ENCODE peak calls at places on chromosome 3, in ten cellular contexts. F, X, J, T, Q, V, I, Y, H and A are unnamed samples.

GRCh38 chr3:41808152-41808551 is 153.8 kb downstream of the ULK4 start:
- DNase-seq in T (peak; percentile 81), J (no peak), H (no peak), X (no peak), F (no peak), Y (peak; percentile 59), V (no peak), Q (no peak), I (no peak), A (no peak)

GRCh38 chr3:94136133-94136532 is 73.3 kb downstream of the NSUN3 start:
- DNase-seq in I (no peak), Q (no peak), T (no peak), X (no peak), H (no peak), Y (no peak), F (no peak), V (no peak), J (no peak), A (no peak)

GRCh38 chr3:37256447-37256846 is 82.1 kb upstream of the LRRFIP2 start:
- DNase-seq in I (no peak), H (no peak), T (no peak), J (no peak), X (no peak), F (no peak), V (no peak), Q (no peak), Y (peak; percentile 28), A (no peak)

GRCh38 chr3:154132777-154133375 is 11.7 kb downstream of the ARHGEF26 start:
- DNase-seq in V (no peak), F (no peak), Y (peak; percentile 35), J (no peak), X (no peak), Q (no peak), T (no peak), I (no peak), H (no peak), A (no peak)

GRCh38 chr3:72976182-72976825 is 20.3 kb upstream of the PPP4R2 start:
- DNase-seq in H (no peak), J (no peak), F (no peak), Y (peak; percentile 90), T (peak; percentile 88), V (no peak), Q (no peak), I (no peak), X (no peak), A (no peak)

GRCh38 chr3:45034612-45035252 is 8.6 kb downstream of the CLEC3B start:
- DNase-seq in Q (no peak), X (no peak), Y (no peak), H (no peak), V (peak; percentile 10), J (peak; percentile 88), T (peak; percentile 46), I (peak; percentile 40), F (no peak), A (peak; percentile 39)

GRCh38 chr3:108441528-108441927 is 68.9 kb downstream of the MYH15 start:
- DNase-seq in I (no peak), H (no peak), T (no peak), Y (no peak), X (no peak), F (no peak), J (no peak), Q (no peak), V (no peak), A (no peak)

GRCh38 chr3:141477224-141477623 is 9.6 kb upstream of the RASA2 start:
- DNase-seq in T (peak; percentile 76), V (peak; percentile 78), I (no peak), X (no peak), H (no peak), Q (no peak), F (no peak), J (no peak), Y (peak; percentile 95), A (no peak)

GRCh38 chr3:188974856-188975611 is 196.7 kb upstream of the TPRG1 start:
- DNase-seq in J (no peak), I (no peak), Q (no peak), H (no peak), T (peak; percentile 72), F (no peak), Y (peak; percentile 28), V (no peak), X (no peak), A (no peak)

GRCh38 chr3:139937674-139938279 is 2.8 kb downstream of the CLSTN2 start:
- DNase-seq in F (no peak), V (peak; percentile 76), Y (peak; percentile 54), X (peak; percentile 21), Q (no peak), J (no peak), I (peak; percentile 58), H (no peak), T (peak; percentile 39), A (no peak)

GRCh38 chr3:189833996-189834395 is 202.8 kb downstream of the TP63 start:
- DNase-seq in Q (no peak), I (no peak), F (no peak), Y (no peak), J (no peak), T (no peak), V (no peak), H (no peak), X (no peak), A (no peak)

GRCh38 chr3:189937302-189938255 is 183.1 kb downstream of the P3H2 start:
- DNase-seq in Q (no peak), V (peak; percentile 84), F (no peak), X (no peak), H (no peak), T (peak; percentile 99), I (no peak), J (no peak), Y (peak; percentile 94), A (no peak)

GRCh38 chr3:901953-902778 is 190.7 kb upstream of the CNTN6 start:
- DNase-seq in H (no peak), I (peak; percentile 15), Q (no peak), Y (peak; percentile 2), X (no peak), F (no peak), T (peak; percentile 0), J (no peak), V (no peak), A (no peak)

GRCh38 chr3:188802645-188803044 is 369.1 kb upstream of the TPRG1 start:
- DNase-seq in F (no peak), T (no peak), X (no peak), J (no peak), H (no peak), Q (no peak), I (no peak), Y (no peak), V (no peak), A (no peak)

GRCh38 chr3:87025636-87026035 is 34.7 kb upstream of the VGLL3 start:
- DNase-seq in Y (no peak), F (no peak), Q (no peak), J (no peak), X (no peak), V (peak; percentile 11), T (peak; percentile 56), H (no peak), I (no peak), A (no peak)

GRCh38 chr3:8152826-8153418 is 348.7 kb upstream of the LMCD1 start:
- DNase-seq in I (no peak), Y (no peak), T (no peak), V (no peak), F (no peak), X (no peak), J (no peak), H (no peak), Q (no peak), A (no peak)

GRCh38 chr3:170985304-170985703 is 41.2 kb downstream of the SLC2A2 start:
- DNase-seq in Y (no peak), T (no peak), I (no peak), Q (no peak), X (no peak), V (no peak), F (no peak), H (no peak), J (no peak), A (no peak)

GRCh38 chr3:136862611-136862951 is 573 bp downstream of the NCK1 start:
- DNase-seq in I (peak; percentile 53), Q (peak; percentile 28), V (peak; percentile 73), T (peak; percentile 40), H (peak; percentile 15), Y (peak; percentile 75), X (no peak), J (peak; percentile 80), F (no peak), A (peak; percentile 56)

GRCh38 chr3:37266809-37267208 is 92.4 kb upstream of the LRRFIP2 start:
- DNase-seq in Q (no peak), J (no peak), F (no peak), H (no peak), I (no peak), X (no peak), T (no peak), V (no peak), Y (no peak), A (no peak)

GRCh38 chr3:122392868-122393844 is 9.2 kb downstream of the FAM162A start:
- DNase-seq in X (no peak), J (no peak), T (peak; percentile 55), Y (peak; percentile 71), Q (no peak), H (no peak), V (no peak), I (peak; percentile 41), F (no peak), A (no peak)

GRCh38 chr3:109018828-109019227 is 65.1 kb upstream of the GUCA1C start:
- DNase-seq in V (no peak), Q (no peak), Y (no peak), T (peak; percentile 1), I (no peak), F (no peak), H (no peak), X (no peak), J (no peak), A (no peak)

GRCh38 chr3:14767706-14768105 is 51.1 kb upstream of the FGD5 start:
- DNase-seq in H (no peak), T (no peak), Q (no peak), Y (no peak), V (no peak), X (no peak), J (no peak), I (no peak), F (no peak), A (no peak)

GRCh38 chr3:155890671-155891190 is 20.3 kb downstream of the GMPS start:
- DNase-seq in H (no peak), J (no peak), Y (peak; percentile 75), T (peak; percentile 63), Q (no peak), F (no peak), X (no peak), I (no peak), V (no peak), A (no peak)

GRCh38 chr3:164250923-164251322 is 827.4 kb downstream of the SI start:
- DNase-seq in X (no peak), T (no peak), H (no peak), Q (no peak), F (no peak), I (no peak), V (no peak), Y (no peak), J (no peak), A (no peak)

GRCh38 chr3:187746479-187747335 is 1.4 kb upstream of the BCL6 start:
- DNase-seq in T (peak; percentile 52), V (no peak), Q (no peak), F (no peak), J (no peak), X (no peak), I (no peak), Y (peak; percentile 61), H (no peak), A (no peak)

GRCh38 chr3:134711284-134711683 is 60.5 kb upstream of the KY start:
- DNase-seq in I (no peak), F (no peak), Q (no peak), X (no peak), J (no peak), Y (peak; percentile 7), V (no peak), T (peak; percentile 6), H (no peak), A (no peak)

GRCh38 chr3:158765518-158766205 is 33.4 kb upstream of the RARRES1 start:
- DNase-seq in Q (no peak), I (no peak), J (no peak), X (no peak), T (peak; percentile 10), F (no peak), Y (peak; percentile 58), V (no peak), H (no peak), A (no peak)

GRCh38 chr3:32457971-32458471 is 44.6 kb downstream of the CMTM6 start:
- DNase-seq in I (peak; percentile 56), Y (no peak), J (no peak), F (no peak), T (no peak), V (no peak), H (peak; percentile 12), X (peak; percentile 48), Q (peak; percentile 72), A (peak; percentile 42)